ENCODE peak calls at places on chromosomes 3 and 15, in seven cellular contexts. P, W, V, G, T, X and E are unnamed samples.

GRCh38 chr3:56790016-56790950 is 11.5 kb downstream of the ARHGEF3 start:
- DNase-seq in P (no peak), G (no peak), X (no peak), T (no peak), W (peak; percentile 35), V (no peak), E (no peak)

GRCh38 chr3:108804437-108804836 is 18.1 kb upstream of the TRAT1 start:
- DNase-seq in G (no peak), X (no peak), T (no peak), W (no peak), V (no peak), P (no peak), E (no peak)

GRCh38 chr15:49815937-49816336 is 195.1 kb downstream of the DTWD1 start:
- DNase-seq in V (no peak), W (no peak), T (no peak), P (peak; percentile 99), X (no peak), G (no peak), E (no peak)

GRCh38 chr15:59178151-59178705 is 28.4 kb upstream of the LDHAL6B start:
- DNase-seq in W (no peak), X (no peak), P (no peak), V (peak; percentile 41), G (no peak), T (no peak), E (no peak)

GRCh38 chr15:83999396-84000120 is 236.0 kb upstream of the GOLGA6L4 start:
- DNase-seq in X (no peak), G (no peak), T (no peak), P (no peak), W (no peak), V (no peak), E (no peak)

GRCh38 chr3:83514130-83514914 is 1444.5 kb upstream of the CADM2 start:
- DNase-seq in W (no peak), P (no peak), V (no peak), T (no peak), G (no peak), X (peak; percentile 58), E (no peak)

GRCh38 chr3:143478124-143478693 is 358.6 kb downstream of the CHST2 start:
- DNase-seq in T (no peak), W (no peak), X (no peak), P (no peak), G (no peak), V (no peak), E (no peak)

GRCh38 chr15:73851679-73852078 is 21.7 kb upstream of the TBC1D21 start:
- DNase-seq in P (peak; percentile 52), V (no peak), G (peak; percentile 30), T (peak; percentile 33), W (peak; percentile 20), X (peak; percentile 50), E (peak; percentile 88)

GRCh38 chr3:32113981-32114566 is 7.7 kb downstream of the GPD1L start:
- DNase-seq in V (no peak), T (no peak), X (no peak), W (no peak), P (no peak), G (no peak), E (no peak)

GRCh38 chr15:23866832-23867231 is 179.7 kb upstream of the NDN start:
- DNase-seq in T (no peak), W (no peak), X (no peak), V (no peak), P (no peak), G (no peak), E (peak; percentile 4)

GRCh38 chr3:115248274-115248673 is 101.2 kb upstream of the ZBTB20 start:
- DNase-seq in W (no peak), V (no peak), P (peak; percentile 25), X (no peak), G (no peak), T (no peak), E (peak; percentile 18)

GRCh38 chr3:177772908-177773557 is 575.8 kb upstream of the TBL1XR1 start:
- DNase-seq in P (no peak), V (peak; percentile 67), G (no peak), T (peak; percentile 22), W (no peak), X (no peak), E (no peak)

GRCh38 chr15:98599911-98600685 is 48.2 kb upstream of the IGF1R start:
- DNase-seq in G (peak; percentile 35), V (no peak), P (peak; percentile 57), W (peak; percentile 6), T (peak; percentile 35), X (no peak), E (no peak)

GRCh38 chr15:93948728-93949127 is 282.6 kb upstream of the MCTP2 start:
- DNase-seq in G (no peak), P (no peak), W (no peak), V (peak; percentile 37), X (no peak), T (no peak), E (no peak)

GRCh38 chr15:63089260-63090043 is 32.2 kb upstream of the LACTB start:
- DNase-seq in T (peak; percentile 58), X (peak; percentile 44), G (no peak), P (peak; percentile 98), V (peak; percentile 38), W (no peak), E (peak; percentile 42)

GRCh38 chr3:113275876-113276580 is 64.7 kb downstream of the BOC start:
- DNase-seq in P (peak; percentile 83), X (no peak), V (peak; percentile 55), W (no peak), T (no peak), G (peak; percentile 56), E (peak; percentile 69)